ENCODE peak calls at places on chromosomes 7 and 10, in eight cellular contexts. One of them, this sample, is unnamed.

GRCh38 chr10:110209399-110209925 is 2.1 kb downstream of the MXI1 start:
- DNase-seq in T-helper 2 cell: peak; percentile 75
- DNase-seq in AG04449: no peak
- DNase-seq in NCI-H1694: no peak
- DNase-seq in glutamatergic neuron: peak; percentile 70
- DNase-seq in gastrocnemius medialis: peak; percentile 46
- DNase-seq in GM04503: no peak
- DNase-seq in NCI-H524 treated with DMSO at 0.1 percent for 48 hours: no peak
- DNase-seq in this sample: no peak

GRCh38 chr7:65509368-65510186 is 135.9 kb downstream of the ZNF92 start:
- DNase-seq in T-helper 2 cell: peak; percentile 39
- DNase-seq in AG04449: no peak
- DNase-seq in NCI-H1694: no peak
- DNase-seq in glutamatergic neuron: peak; percentile 25
- DNase-seq in gastrocnemius medialis: no peak
- DNase-seq in GM04503: no peak
- DNase-seq in NCI-H524 treated with DMSO at 0.1 percent for 48 hours: no peak
- DNase-seq in this sample: peak; percentile 22

GRCh38 chr7:23184709-23185354 is 3.0 kb downstream of the NUP42 start:
- DNase-seq in T-helper 2 cell: no peak
- DNase-seq in AG04449: no peak
- DNase-seq in NCI-H1694: peak; percentile 14
- DNase-seq in glutamatergic neuron: peak; percentile 46
- DNase-seq in gastrocnemius medialis: no peak
- DNase-seq in GM04503: peak; percentile 24
- DNase-seq in NCI-H524 treated with DMSO at 0.1 percent for 48 hours: no peak
- DNase-seq in this sample: peak; percentile 29

GRCh38 chr7:142108728-142109505 is 2.6 kb upstream of the MGAM2 start:
- DNase-seq in T-helper 2 cell: no peak
- DNase-seq in AG04449: no peak
- DNase-seq in NCI-H1694: no peak
- DNase-seq in glutamatergic neuron: no peak
- DNase-seq in gastrocnemius medialis: no peak
- DNase-seq in GM04503: no peak
- DNase-seq in NCI-H524 treated with DMSO at 0.1 percent for 48 hours: no peak
- DNase-seq in this sample: no peak

GRCh38 chr10:103951942-103952341 is 15.0 kb upstream of the SLK start:
- DNase-seq in T-helper 2 cell: no peak
- DNase-seq in AG04449: no peak
- DNase-seq in NCI-H1694: no peak
- DNase-seq in glutamatergic neuron: no peak
- DNase-seq in gastrocnemius medialis: no peak
- DNase-seq in GM04503: no peak
- DNase-seq in NCI-H524 treated with DMSO at 0.1 percent for 48 hours: no peak
- DNase-seq in this sample: no peak

GRCh38 chr7:73683916-73684693 is 708 bp downstream of the BUD23 start:
- DNase-seq in T-helper 2 cell: no peak
- DNase-seq in AG04449: no peak
- DNase-seq in NCI-H1694: no peak
- DNase-seq in glutamatergic neuron: no peak
- DNase-seq in gastrocnemius medialis: no peak
- DNase-seq in GM04503: no peak
- DNase-seq in NCI-H524 treated with DMSO at 0.1 percent for 48 hours: no peak
- DNase-seq in this sample: no peak

GRCh38 chr10:123557366-123558108 is 108.6 kb upstream of the GPR26 start:
- DNase-seq in T-helper 2 cell: no peak
- DNase-seq in AG04449: no peak
- DNase-seq in NCI-H1694: no peak
- DNase-seq in glutamatergic neuron: no peak
- DNase-seq in gastrocnemius medialis: no peak
- DNase-seq in GM04503: no peak
- DNase-seq in NCI-H524 treated with DMSO at 0.1 percent for 48 hours: no peak
- DNase-seq in this sample: no peak

GRCh38 chr10:132470306-132471124 is 67.1 kb upstream of the INPP5A start:
- DNase-seq in T-helper 2 cell: no peak
- DNase-seq in AG04449: no peak
- DNase-seq in NCI-H1694: no peak
- DNase-seq in glutamatergic neuron: no peak
- DNase-seq in gastrocnemius medialis: no peak
- DNase-seq in GM04503: no peak
- DNase-seq in NCI-H524 treated with DMSO at 0.1 percent for 48 hours: no peak
- DNase-seq in this sample: no peak

GRCh38 chr10:50473756-50474155 is 150.0 kb downstream of the SGMS1 start:
- DNase-seq in T-helper 2 cell: no peak
- DNase-seq in AG04449: no peak
- DNase-seq in NCI-H1694: no peak
- DNase-seq in glutamatergic neuron: no peak
- DNase-seq in gastrocnemius medialis: no peak
- DNase-seq in GM04503: no peak
- DNase-seq in NCI-H524 treated with DMSO at 0.1 percent for 48 hours: no peak
- DNase-seq in this sample: no peak

GRCh38 chr7:133794490-133794889 is 332.6 kb upstream of the LRGUK start:
- DNase-seq in T-helper 2 cell: no peak
- DNase-seq in AG04449: no peak
- DNase-seq in NCI-H1694: peak; percentile 81
- DNase-seq in glutamatergic neuron: no peak
- DNase-seq in gastrocnemius medialis: peak; percentile 55
- DNase-seq in GM04503: no peak
- DNase-seq in NCI-H524 treated with DMSO at 0.1 percent for 48 hours: peak; percentile 44
- DNase-seq in this sample: no peak

GRCh38 chr10:17199351-17199804 is 2.1 kb downstream of the TRDMT1 start:
- DNase-seq in T-helper 2 cell: no peak
- DNase-seq in AG04449: no peak
- DNase-seq in NCI-H1694: no peak
- DNase-seq in glutamatergic neuron: no peak
- DNase-seq in gastrocnemius medialis: no peak
- DNase-seq in GM04503: no peak
- DNase-seq in NCI-H524 treated with DMSO at 0.1 percent for 48 hours: no peak
- DNase-seq in this sample: no peak

GRCh38 chr10:30581779-30582380 is 47.7 kb downstream of the LYZL2 start:
- DNase-seq in T-helper 2 cell: no peak
- DNase-seq in AG04449: no peak
- DNase-seq in NCI-H1694: no peak
- DNase-seq in glutamatergic neuron: peak; percentile 25
- DNase-seq in gastrocnemius medialis: no peak
- DNase-seq in GM04503: no peak
- DNase-seq in NCI-H524 treated with DMSO at 0.1 percent for 48 hours: no peak
- DNase-seq in this sample: peak; percentile 64

GRCh38 chr10:22630229-22631174 is 83.9 kb downstream of the PIP4K2A start:
- DNase-seq in T-helper 2 cell: peak; percentile 72
- DNase-seq in AG04449: peak; percentile 4
- DNase-seq in NCI-H1694: no peak
- DNase-seq in glutamatergic neuron: no peak
- DNase-seq in gastrocnemius medialis: no peak
- DNase-seq in GM04503: no peak
- DNase-seq in NCI-H524 treated with DMSO at 0.1 percent for 48 hours: no peak
- DNase-seq in this sample: no peak

GRCh38 chr10:60952067-60952845 is 8.3 kb upstream of the RHOBTB1 start:
- DNase-seq in T-helper 2 cell: no peak
- DNase-seq in AG04449: no peak
- DNase-seq in NCI-H1694: no peak
- DNase-seq in glutamatergic neuron: no peak
- DNase-seq in gastrocnemius medialis: no peak
- DNase-seq in GM04503: no peak
- DNase-seq in NCI-H524 treated with DMSO at 0.1 percent for 48 hours: no peak
- DNase-seq in this sample: no peak

GRCh38 chr7:22821702-22822485 is 755 bp downstream of the TOMM7 start:
- DNase-seq in T-helper 2 cell: peak; percentile 2
- DNase-seq in AG04449: no peak
- DNase-seq in NCI-H1694: no peak
- DNase-seq in glutamatergic neuron: no peak
- DNase-seq in gastrocnemius medialis: no peak
- DNase-seq in GM04503: no peak
- DNase-seq in NCI-H524 treated with DMSO at 0.1 percent for 48 hours: no peak
- DNase-seq in this sample: no peak

GRCh38 chr10:102819054-102819453 is 18.2 kb downstream of the CYP17A1 start:
- DNase-seq in T-helper 2 cell: no peak
- DNase-seq in AG04449: no peak
- DNase-seq in NCI-H1694: no peak
- DNase-seq in glutamatergic neuron: no peak
- DNase-seq in gastrocnemius medialis: peak; percentile 35
- DNase-seq in GM04503: no peak
- DNase-seq in NCI-H524 treated with DMSO at 0.1 percent for 48 hours: no peak
- DNase-seq in this sample: no peak

GRCh38 chr7:102991540-102992214 is 78.9 kb downstream of the LRRC17 start:
- DNase-seq in T-helper 2 cell: no peak
- DNase-seq in AG04449: peak; percentile 94
- DNase-seq in NCI-H1694: no peak
- DNase-seq in glutamatergic neuron: no peak
- DNase-seq in gastrocnemius medialis: no peak
- DNase-seq in GM04503: peak; percentile 60
- DNase-seq in NCI-H524 treated with DMSO at 0.1 percent for 48 hours: no peak
- DNase-seq in this sample: no peak

GRCh38 chr7:110786576-110786975 is 304.4 kb upstream of the LRRN3 start:
- DNase-seq in T-helper 2 cell: no peak
- DNase-seq in AG04449: no peak
- DNase-seq in NCI-H1694: peak; percentile 89
- DNase-seq in glutamatergic neuron: no peak
- DNase-seq in gastrocnemius medialis: no peak
- DNase-seq in GM04503: no peak
- DNase-seq in NCI-H524 treated with DMSO at 0.1 percent for 48 hours: no peak
- DNase-seq in this sample: no peak

GRCh38 chr10:34504534-34504933 is 310.6 kb downstream of the PARD3 start:
- DNase-seq in T-helper 2 cell: no peak
- DNase-seq in AG04449: no peak
- DNase-seq in NCI-H1694: no peak
- DNase-seq in glutamatergic neuron: no peak
- DNase-seq in gastrocnemius medialis: no peak
- DNase-seq in GM04503: no peak
- DNase-seq in NCI-H524 treated with DMSO at 0.1 percent for 48 hours: no peak
- DNase-seq in this sample: no peak

GRCh38 chr10:100876575-100877158 is 36.1 kb upstream of the SLF2 start:
- DNase-seq in T-helper 2 cell: no peak
- DNase-seq in AG04449: no peak
- DNase-seq in NCI-H1694: no peak
- DNase-seq in glutamatergic neuron: no peak
- DNase-seq in gastrocnemius medialis: no peak
- DNase-seq in GM04503: no peak
- DNase-seq in NCI-H524 treated with DMSO at 0.1 percent for 48 hours: no peak
- DNase-seq in this sample: no peak

GRCh38 chr7:7881581-7881980 is 87.0 kb upstream of the GLCCI1 start:
- DNase-seq in T-helper 2 cell: no peak
- DNase-seq in AG04449: no peak
- DNase-seq in NCI-H1694: no peak
- DNase-seq in glutamatergic neuron: no peak
- DNase-seq in gastrocnemius medialis: no peak
- DNase-seq in GM04503: no peak
- DNase-seq in NCI-H524 treated with DMSO at 0.1 percent for 48 hours: no peak
- DNase-seq in this sample: no peak

GRCh38 chr10:112115781-112116385 is 67.7 kb downstream of the GPAM start:
- DNase-seq in T-helper 2 cell: no peak
- DNase-seq in AG04449: no peak
- DNase-seq in NCI-H1694: peak; percentile 13
- DNase-seq in glutamatergic neuron: peak; percentile 61
- DNase-seq in gastrocnemius medialis: no peak
- DNase-seq in GM04503: no peak
- DNase-seq in NCI-H524 treated with DMSO at 0.1 percent for 48 hours: no peak
- DNase-seq in this sample: peak; percentile 66

GRCh38 chr10:12501851-12502525 is 152.6 kb downstream of the CAMK1D start:
- DNase-seq in T-helper 2 cell: no peak
- DNase-seq in AG04449: no peak
- DNase-seq in NCI-H1694: no peak
- DNase-seq in glutamatergic neuron: peak; percentile 60
- DNase-seq in gastrocnemius medialis: no peak
- DNase-seq in GM04503: no peak
- DNase-seq in NCI-H524 treated with DMSO at 0.1 percent for 48 hours: no peak
- DNase-seq in this sample: no peak

GRCh38 chr7:123148813-123149212 is 51.0 kb downstream of the SLC13A1 start:
- DNase-seq in T-helper 2 cell: no peak
- DNase-seq in AG04449: no peak
- DNase-seq in NCI-H1694: no peak
- DNase-seq in glutamatergic neuron: no peak
- DNase-seq in gastrocnemius medialis: no peak
- DNase-seq in GM04503: no peak
- DNase-seq in NCI-H524 treated with DMSO at 0.1 percent for 48 hours: no peak
- DNase-seq in this sample: no peak

GRCh38 chr7:73882060-73882428 is 21.1 kb downstream of the TMEM270 start:
- DNase-seq in T-helper 2 cell: no peak
- DNase-seq in AG04449: no peak
- DNase-seq in NCI-H1694: no peak
- DNase-seq in glutamatergic neuron: no peak
- DNase-seq in gastrocnemius medialis: no peak
- DNase-seq in GM04503: no peak
- DNase-seq in NCI-H524 treated with DMSO at 0.1 percent for 48 hours: no peak
- DNase-seq in this sample: no peak

GRCh38 chr10:129570185-129570584 is 103.1 kb downstream of the MGMT start:
- DNase-seq in T-helper 2 cell: no peak
- DNase-seq in AG04449: no peak
- DNase-seq in NCI-H1694: no peak
- DNase-seq in glutamatergic neuron: no peak
- DNase-seq in gastrocnemius medialis: no peak
- DNase-seq in GM04503: no peak
- DNase-seq in NCI-H524 treated with DMSO at 0.1 percent for 48 hours: no peak
- DNase-seq in this sample: no peak

GRCh38 chr7:102431617-102432298 is 1.6 kb upstream of the ORAI2 start:
- DNase-seq in T-helper 2 cell: peak; percentile 90
- DNase-seq in AG04449: no peak
- DNase-seq in NCI-H1694: peak; percentile 74
- DNase-seq in glutamatergic neuron: peak; percentile 63
- DNase-seq in gastrocnemius medialis: no peak
- DNase-seq in GM04503: no peak
- DNase-seq in NCI-H524 treated with DMSO at 0.1 percent for 48 hours: peak; percentile 31
- DNase-seq in this sample: peak; percentile 51

GRCh38 chr7:107972075-107972482 is 30.9 kb downstream of the LAMB1 start:
- DNase-seq in T-helper 2 cell: no peak
- DNase-seq in AG04449: peak; percentile 12
- DNase-seq in NCI-H1694: no peak
- DNase-seq in glutamatergic neuron: no peak
- DNase-seq in gastrocnemius medialis: peak; percentile 50
- DNase-seq in GM04503: peak; percentile 81
- DNase-seq in NCI-H524 treated with DMSO at 0.1 percent for 48 hours: no peak
- DNase-seq in this sample: no peak

GRCh38 chr10:31749981-31750850 is 178.4 kb downstream of the ARHGAP12 start:
- DNase-seq in T-helper 2 cell: no peak
- DNase-seq in AG04449: no peak
- DNase-seq in NCI-H1694: peak; percentile 80
- DNase-seq in glutamatergic neuron: peak; percentile 55
- DNase-seq in gastrocnemius medialis: no peak
- DNase-seq in GM04503: no peak
- DNase-seq in NCI-H524 treated with DMSO at 0.1 percent for 48 hours: peak; percentile 67
- DNase-seq in this sample: peak; percentile 85